ENCODE peak calls at places on chromosomes 3 and 15, in four cellular contexts. I, G, M and E are unnamed samples.

GRCh38 chr3:124601189-124601588 is 129.1 kb upstream of the UMPS start:
- DNase-seq in I (no peak), G (no peak), M (peak), E (no peak)

GRCh38 chr3:41095702-41096101 is 103.6 kb upstream of the CTNNB1 start:
- DNase-seq in M (no peak), I (no peak), G (no peak), E (no peak)

GRCh38 chr3:72033709-72034428 is 248.9 kb upstream of the PROK2 start:
- DNase-seq in M (no peak), I (no peak), G (no peak), E (no peak)

GRCh38 chr15:80066912-80067311 is 7.4 kb downstream of the ZFAND6 start:
- DNase-seq in G (no peak), I (no peak), M (no peak), E (no peak)

GRCh38 chr3:61865466-61865865 is 304.1 kb downstream of the PTPRG start:
- DNase-seq in G (no peak), M (no peak), I (no peak), E (no peak)

GRCh38 chr3:124246366-124246765 is 254.4 kb upstream of the ROPN1 start:
- DNase-seq in G (no peak), M (no peak), I (no peak), E (no peak)

GRCh38 chr3:188269040-188269439 is 115.1 kb downstream of the LPP start:
- DNase-seq in I (no peak), G (no peak), M (no peak), E (no peak)

GRCh38 chr3:69161587-69162196 is 39.3 kb upstream of the LMOD3 start:
- DNase-seq in M (peak), I (peak), G (no peak), E (no peak)

GRCh38 chr15:98658831-98659699 is 10.7 kb downstream of the IGF1R start:
- DNase-seq in G (no peak), M (peak), I (no peak), E (no peak)

GRCh38 chr3:158847885-158848284 is 46.0 kb downstream of the MFSD1 start:
- DNase-seq in I (no peak), G (no peak), M (no peak), E (no peak)

GRCh38 chr3:150446470-150446977 is 38.4 kb downstream of the TSC22D2 start:
- DNase-seq in M (no peak), I (no peak), G (no peak), E (no peak)

GRCh38 chr3:38369186-38369585 is 22.6 kb downstream of the XYLB start:
- DNase-seq in G (peak), M (no peak), I (no peak), E (no peak)

GRCh38 chr3:129892857-129893615 is 475 bp downstream of the TMCC1 start:
- DNase-seq in I (no peak), G (peak), M (no peak), E (peak)

GRCh38 chr3:165837058-165837525 is at the start of gene BCHE:
- DNase-seq in G (no peak), M (no peak), I (no peak), E (peak)

GRCh38 chr3:88059380-88060160 is 515 bp downstream of the ZNF654 start:
- DNase-seq in M (peak), I (peak), G (no peak), E (peak)

GRCh38 chr3:124886168-124887051 is 755 bp downstream of the ITGB5 start:
- DNase-seq in M (peak), G (peak), I (peak), E (peak)

GRCh38 chr3:53845881-53846133 is 412 bp downstream of the CHDH start:
- DNase-seq in I (no peak), G (no peak), M (no peak), E (no peak)

GRCh38 chr3:111723293-111723963 is 128.3 kb upstream of the ZBED2 start:
- DNase-seq in I (no peak), G (no peak), M (no peak), E (no peak)

GRCh38 chr3:45216210-45216609 is 9.9 kb downstream of the TMEM158 start:
- DNase-seq in G (no peak), I (no peak), M (no peak), E (no peak)

GRCh38 chr3:49534581-49535495 is 19.4 kb upstream of the BSN start:
- DNase-seq in G (no peak), I (peak), M (peak), E (no peak)

GRCh38 chr3:152313430-152313829 is 44.7 kb downstream of the MBNL1 start:
- DNase-seq in G (no peak), I (no peak), M (no peak), E (no peak)

GRCh38 chr3:24156466-24156865 is 211.4 kb downstream of the NR1D2 start:
- DNase-seq in I (no peak), G (no peak), M (no peak), E (no peak)

GRCh38 chr3:193992638-193993037 is 143.3 kb upstream of the HES1 start:
- DNase-seq in I (no peak), G (no peak), M (no peak), E (no peak)

GRCh38 chr3:157089455-157090221 is 70.3 kb downstream of the CCNL1 start:
- DNase-seq in G (peak), M (peak), I (peak), E (no peak)

GRCh38 chr3:156317457-156317856 is 197.1 kb downstream of the KCNAB1 start:
- DNase-seq in I (no peak), M (no peak), G (no peak), E (no peak)

GRCh38 chr3:171494457-171495109 is 34.4 kb upstream of the TNIK start:
- DNase-seq in G (no peak), M (no peak), I (no peak), E (no peak)

GRCh38 chr3:17740703-17741102 is 1.7 kb downstream of the TBC1D5 start:
- DNase-seq in G (no peak), I (no peak), M (no peak), E (no peak)

GRCh38 chr3:99783009-99783573 is 34.6 kb upstream of the CMSS1 start:
- DNase-seq in I (no peak), G (no peak), M (no peak), E (no peak)

GRCh38 chr3:36196058-36196457 is 184.2 kb upstream of the STAC start:
- DNase-seq in M (no peak), I (no peak), G (no peak), E (no peak)

GRCh38 chr15:66761723-66762595 is 59.9 kb downstream of the SMAD6 start:
- DNase-seq in I (no peak), G (no peak), M (peak), E (no peak)

GRCh38 chr3:35659808-35660207 is 20.5 kb downstream of the ARPP21 start:
- DNase-seq in I (no peak), M (peak), G (no peak), E (no peak)

GRCh38 chr15:48730506-48730905 is 80.4 kb downstream of the CEP152 start:
- DNase-seq in G (no peak), M (no peak), I (no peak), E (no peak)

GRCh38 chr3:69368129-69368741 is 17.7 kb downstream of the FRMD4B start:
- DNase-seq in M (no peak), I (no peak), G (no peak), E (no peak)

GRCh38 chr15:70195171-70195807 is 97.6 kb upstream of the TLE3 start:
- DNase-seq in G (no peak), I (no peak), M (no peak), E (no peak)

GRCh38 chr15:79025802-79026201 is 64.8 kb downstream of the RASGRF1 start:
- DNase-seq in G (no peak), I (no peak), M (no peak), E (no peak)

GRCh38 chr3:9883676-9884554 is 3.9 kb upstream of the CIDEC start:
- DNase-seq in I (no peak), M (no peak), G (no peak), E (no peak)
- H3K4me3 ChIP-seq in I (no peak), M (no peak), G (no peak), E (no peak)

GRCh38 chr15:50906954-50907865 is 1.3 kb upstream of the AP4E1 start:
- DNase-seq in M (no peak), G (no peak), I (no peak), E (no peak)
- H3K4me3 ChIP-seq in M (peak), G (peak), I (peak), E (peak)

DNA sequence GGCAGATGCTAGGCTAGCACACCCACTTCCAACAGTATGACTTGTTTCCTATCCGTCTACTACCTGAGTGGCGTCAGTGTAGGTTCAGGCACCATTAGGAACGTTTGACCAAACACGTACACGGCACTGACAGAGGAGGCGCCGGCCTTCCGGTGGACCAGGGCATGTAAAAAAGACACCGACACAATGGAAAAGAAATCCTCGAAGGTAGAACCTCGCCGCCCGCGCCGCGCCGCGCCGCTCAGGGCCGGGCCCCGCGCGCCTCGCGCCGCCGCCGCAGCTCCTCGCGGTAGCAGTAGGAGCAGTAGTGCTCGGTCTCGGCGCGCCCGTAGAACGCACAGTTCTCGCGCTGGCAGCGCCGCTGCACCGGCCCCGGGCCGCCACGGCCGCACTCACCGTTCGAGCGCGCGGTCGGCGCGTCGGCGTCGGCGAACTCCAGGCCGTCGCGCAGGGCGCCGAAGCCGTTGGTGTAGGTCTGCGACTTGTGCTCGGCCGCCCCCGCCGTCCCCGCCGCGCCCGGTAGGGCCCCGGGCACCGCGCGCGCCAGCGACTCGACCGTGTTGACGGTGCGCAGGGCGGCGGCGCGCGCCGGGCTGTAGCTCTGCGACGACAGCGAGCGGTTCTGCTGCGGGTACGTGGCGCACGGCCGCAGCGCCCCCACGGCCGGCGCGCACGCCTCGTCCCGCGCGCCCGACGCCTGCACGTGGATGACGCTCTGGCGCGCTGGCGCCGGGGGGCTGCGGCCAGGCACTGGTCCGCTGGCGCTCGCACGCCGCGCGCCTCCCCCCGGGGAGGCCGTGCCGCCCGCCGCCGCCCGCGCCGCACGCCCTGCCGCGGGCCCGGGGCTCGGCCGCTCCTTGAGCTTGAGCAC is 156.7 kb downstream of the KLF13 start:
- DNase-seq in G (peak), M (no peak), I (no peak), E (peak)
- H3K4me3 ChIP-seq in G (peak), M (no peak), I (no peak), E (peak)

GRCh38 chr15:96270581-96271172 is 59.8 kb upstream of the NR2F2 start:
- DNase-seq in G (no peak), I (no peak), M (no peak), E (no peak)
- H3K4me3 ChIP-seq in G (no peak), I (no peak), M (no peak), E (no peak)

GRCh38 chr3:141532609-141533008 is 45.8 kb downstream of the RASA2 start:
- DNase-seq in M (no peak), I (no peak), G (no peak), E (no peak)
- H3K4me3 ChIP-seq in M (no peak), I (no peak), G (no peak), E (no peak)

GRCh38 chr15:90264649-90265048 is 823 bp upstream of the NGRN start:
- DNase-seq in I (no peak), G (peak), M (no peak), E (no peak)

GRCh38 chr15:90265271-90266060 is at the start of gene NGRN:
- DNase-seq in I (peak), M (peak), G (peak), E (peak)

GRCh38 chr15:90268415-90268814 is 2.9 kb downstream of the NGRN start:
- DNase-seq in I (no peak), G (no peak), M (no peak), E (no peak)

GRCh38 chr15:90266061-90266431 is 574 bp downstream of the NGRN start:
- DNase-seq in M (peak), G (peak), I (no peak), E (no peak)

GRCh38 chr15:90266485-90266884 is 1.0 kb downstream of the NGRN start:
- DNase-seq in I (no peak), M (peak), G (peak), E (no peak)
- H3K4me3 ChIP-seq in I (peak), M (no peak), G (peak), E (peak)

GRCh38 chr3:3927965-3928364 is 128.7 kb downstream of the LRRN1 start:
- DNase-seq in G (no peak), I (no peak), M (peak), E (no peak)
- H3K4me3 ChIP-seq in G (no peak), I (no peak), M (no peak), E (no peak)

DNA sequence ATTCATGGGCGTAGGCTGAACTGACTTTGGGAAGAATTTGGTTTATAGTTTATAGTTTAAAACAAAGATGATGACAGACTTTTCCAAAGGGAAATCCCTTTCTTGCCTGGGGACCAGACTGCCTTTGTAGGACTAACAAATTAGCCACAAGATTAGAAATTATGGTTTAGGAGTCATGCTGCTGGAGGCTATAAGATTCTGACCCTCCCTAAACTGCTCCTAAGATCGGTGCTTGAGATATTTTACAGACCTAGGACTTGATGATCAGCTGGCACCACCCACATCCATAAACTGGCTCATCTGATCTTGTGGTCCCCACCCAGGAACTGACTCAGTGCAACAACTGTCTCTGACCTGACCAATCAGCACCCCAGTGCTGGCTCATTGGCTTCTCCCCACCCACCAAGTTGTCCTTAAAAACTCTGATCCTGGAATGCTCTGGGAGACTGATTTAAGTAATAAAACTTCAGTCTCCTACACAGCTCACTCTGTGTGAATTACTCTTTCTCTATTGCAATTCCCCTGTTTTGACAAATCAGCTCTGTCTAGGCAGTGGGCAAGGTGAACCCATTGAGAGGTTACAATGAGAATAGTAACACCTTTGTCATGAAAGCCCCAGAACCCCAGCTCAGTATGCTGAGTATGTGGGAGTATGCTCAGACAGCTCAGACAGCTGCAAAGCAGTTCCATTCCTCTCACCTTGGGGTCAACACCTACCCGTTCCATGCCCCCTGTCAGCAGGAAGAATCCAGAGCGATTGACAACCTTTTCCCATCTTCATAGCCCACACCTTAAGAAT is 51.6 kb upstream of the C15orf39 start:
- DNase-seq in I (no peak), G (no peak), M (no peak), E (no peak)
- H3K4me3 ChIP-seq in I (no peak), G (no peak), M (no peak), E (no peak)

GRCh38 chr3:48086736-48087470 is 70.7 kb upstream of the MAP4 start:
- DNase-seq in G (no peak), I (no peak), M (no peak), E (no peak)
- H3K4me3 ChIP-seq in G (peak), I (peak), M (no peak), E (peak)

DNA sequence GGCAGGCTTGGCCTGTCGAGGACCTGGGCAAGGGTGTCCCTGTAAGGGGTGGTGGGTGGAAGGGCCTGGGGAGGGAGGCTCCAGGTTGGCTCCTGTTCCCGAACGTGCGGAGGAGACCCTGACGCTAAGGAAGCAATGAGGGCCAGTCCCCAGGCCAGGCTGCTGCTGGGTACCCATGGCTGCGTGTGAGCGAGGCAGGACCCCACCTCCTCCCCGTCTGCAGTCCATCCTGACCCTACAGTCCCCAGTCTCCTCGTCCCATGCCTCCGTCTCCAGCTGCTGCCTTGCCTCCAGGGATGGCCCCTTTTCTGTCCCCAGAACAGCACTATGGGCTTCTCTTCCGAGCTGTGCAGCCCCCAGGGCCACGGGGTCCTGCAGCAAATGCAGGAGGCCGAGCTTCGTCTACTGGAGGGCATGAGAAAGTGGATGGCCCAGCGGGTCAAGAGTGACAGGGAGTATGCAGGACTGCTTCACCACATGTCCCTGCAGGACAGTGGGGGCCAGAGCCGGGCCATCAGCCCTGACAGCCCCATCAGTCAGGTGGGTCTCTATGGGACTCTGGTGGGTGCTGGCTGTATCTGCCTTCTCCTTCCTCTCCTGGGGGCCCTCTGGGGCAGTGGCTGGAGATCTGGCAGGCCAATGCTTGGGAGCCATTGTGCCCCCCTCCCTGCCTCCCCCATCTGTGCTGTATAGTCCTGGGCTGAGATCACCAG is 571 bp downstream of the FES start:
- DNase-seq in I (no peak), M (no peak), G (no peak), E (peak)
- H3K4me3 ChIP-seq in I (peak), M (peak), G (peak), E (peak)